ENCODE peak calls at places on chromosomes 5 and 9, in eight cellular contexts. G is RWPE1, D is activated gamma-delta T cell, A is T follicular helper cell, U is skeletal muscle cell, K is NCI-H1092, Z is NCI-H2081, Q is AG20443. P is an unnamed sample.

GRCh38 chr9:105973811-105974407 is 279.6 kb downstream of the TMEM38B start:
- DNase-seq in G (no peak), D (no peak), A (no peak), U (peak; percentile 62), K (no peak), Z (no peak), Q (no peak), P (no peak)

GRCh38 chr9:76603448-76603895 is 144.5 kb downstream of the GCNT1 start:
- DNase-seq in G (no peak), D (no peak), A (no peak), U (peak; percentile 53), K (no peak), Z (peak; percentile 22), Q (peak; percentile 29), P (no peak)

GRCh38 chr5:83285661-83286398 is 185.7 kb upstream of the VCAN start:
- DNase-seq in G (no peak), D (no peak), A (no peak), U (no peak), K (no peak), Z (no peak), Q (peak; percentile 25), P (no peak)

GRCh38 chr5:1511651-1512540 is 11.9 kb downstream of the LPCAT1 start:
- DNase-seq in G (peak; percentile 36), D (no peak), A (no peak), U (peak; percentile 20), K (no peak), Z (no peak), Q (peak; percentile 91), P (peak; percentile 85)

GRCh38 chr9:80175286-80175906 is 603.6 kb downstream of the TLE4 start:
- DNase-seq in G (peak; percentile 31), D (no peak), A (no peak), U (no peak), K (peak; percentile 21), Z (peak; percentile 42), Q (peak; percentile 24), P (peak; percentile 29)

GRCh38 chr9:84325347-84325982 is 15.1 kb downstream of the SLC28A3 start:
- DNase-seq in G (peak; percentile 88), D (no peak), A (no peak), U (no peak), K (no peak), Z (no peak), Q (no peak), P (no peak)

GRCh38 chr9:1938135-1938534 is 77.0 kb upstream of the SMARCA2 start:
- DNase-seq in G (no peak), D (no peak), A (no peak), U (no peak), K (no peak), Z (no peak), Q (no peak), P (no peak)

GRCh38 chr9:119026120-119026519 is 343.1 kb downstream of the BRINP1 start:
- DNase-seq in G (no peak), D (no peak), A (no peak), U (no peak), K (peak; percentile 46), Z (peak; percentile 36), Q (peak; percentile 82), P (peak; percentile 67)

GRCh38 chr9:38118862-38119435 is 49.9 kb upstream of the SHB start:
- DNase-seq in G (no peak), D (no peak), A (no peak), U (no peak), K (no peak), Z (no peak), Q (no peak), P (no peak)

GRCh38 chr5:79844571-79844970 is 146.5 kb downstream of the MTX3 start:
- DNase-seq in G (no peak), D (no peak), A (no peak), U (no peak), K (no peak), Z (no peak), Q (no peak), P (no peak)

GRCh38 chr9:35666547-35666946 is 1.6 kb upstream of the ARHGEF39 start:
- DNase-seq in G (no peak), D (no peak), A (no peak), U (no peak), K (no peak), Z (no peak), Q (no peak), P (no peak)

GRCh38 chr5:26148569-26149107 is 889.7 kb downstream of the CDH9 start:
- DNase-seq in G (no peak), D (no peak), A (no peak), U (no peak), K (no peak), Z (no peak), Q (no peak), P (no peak)

GRCh38 chr9:118686940-118687339 is 682.3 kb downstream of the BRINP1 start:
- DNase-seq in G (no peak), D (no peak), A (no peak), U (no peak), K (peak; percentile 25), Z (peak; percentile 50), Q (no peak), P (no peak)

GRCh38 chr9:136614372-136614922 is 48.3 kb upstream of the EGFL7 start:
- DNase-seq in G (no peak), D (no peak), A (no peak), U (peak; percentile 31), K (no peak), Z (no peak), Q (peak; percentile 50), P (peak; percentile 56)

GRCh38 chr5:129094924-129095797 is 612 bp downstream of the ISOC1 start:
- DNase-seq in G (peak; percentile 29), D (peak; percentile 42), A (no peak), U (no peak), K (no peak), Z (peak; percentile 12), Q (peak; percentile 47), P (peak; percentile 51)

GRCh38 chr5:168932400-168932799 is 353.2 kb upstream of the PANK3 start:
- DNase-seq in G (no peak), D (no peak), A (no peak), U (no peak), K (no peak), Z (no peak), Q (no peak), P (no peak)

GRCh38 chr5:54360925-54361662 is 50.7 kb upstream of the ARL15 start:
- DNase-seq in G (no peak), D (no peak), A (no peak), U (no peak), K (no peak), Z (no peak), Q (no peak), P (no peak)

GRCh38 chr9:114678847-114679246 is 3.1 kb downstream of the TEX48 start:
- DNase-seq in G (no peak), D (no peak), A (no peak), U (no peak), K (no peak), Z (no peak), Q (no peak), P (no peak)

GRCh38 chr9:469672-470040 is 255.0 kb downstream of the DOCK8 start:
- DNase-seq in G (no peak), D (no peak), A (no peak), U (no peak), K (no peak), Z (no peak), Q (no peak), P (no peak)

GRCh38 chr5:56812110-56812509 is 3.2 kb upstream of the MAP3K1 start:
- DNase-seq in G (no peak), D (no peak), A (no peak), U (no peak), K (no peak), Z (no peak), Q (no peak), P (no peak)

GRCh38 chr9:136858844-136859757 is 7.0 kb downstream of the MAMDC4 start:
- DNase-seq in G (peak; percentile 53), D (no peak), A (no peak), U (no peak), K (no peak), Z (no peak), Q (peak; percentile 51), P (peak; percentile 49)

GRCh38 chr5:14753292-14753691 is 88.8 kb downstream of the OTULIN start:
- DNase-seq in G (no peak), D (no peak), A (no peak), U (no peak), K (no peak), Z (no peak), Q (no peak), P (no peak)

GRCh38 chr5:95723632-95724369 is 7.3 kb upstream of the RHOBTB3 start:
- DNase-seq in G (no peak), D (no peak), A (no peak), U (no peak), K (no peak), Z (no peak), Q (no peak), P (peak; percentile 36)

GRCh38 chr9:111632051-111632450 is 917 bp downstream of the DNAJC25 start:
- DNase-seq in G (peak; percentile 40), D (no peak), A (no peak), U (no peak), K (no peak), Z (no peak), Q (no peak), P (peak; percentile 16)

GRCh38 chr9:112112941-112113399 is 62.1 kb downstream of the SUSD1 start:
- DNase-seq in G (peak; percentile 86), D (no peak), A (peak; percentile 1), U (no peak), K (peak; percentile 6), Z (peak; percentile 20), Q (peak; percentile 34), P (peak; percentile 28)

GRCh38 chr5:146341854-146342253 is 3.2 kb downstream of the POU4F3 start:
- DNase-seq in G (no peak), D (no peak), A (no peak), U (no peak), K (no peak), Z (no peak), Q (no peak), P (no peak)

GRCh38 chr9:111456536-111456935 is 27.6 kb downstream of the ECPAS start:
- DNase-seq in G (no peak), D (no peak), A (no peak), U (no peak), K (no peak), Z (no peak), Q (no peak), P (no peak)

GRCh38 chr5:36953043-36953442 is 76.5 kb downstream of the NIPBL start:
- DNase-seq in G (no peak), D (no peak), A (no peak), U (no peak), K (no peak), Z (no peak), Q (no peak), P (no peak)

GRCh38 chr9:114805670-114806551 is at the start of gene TNFSF15:
- DNase-seq in G (peak; percentile 90), D (no peak), A (no peak), U (no peak), K (peak; percentile 32), Z (peak; percentile 18), Q (peak; percentile 19), P (no peak)

P was measured in GM03348.